ENCODE peak calls at places on chromosomes 12 and 14, in seven cellular contexts. G is breast epithelium, F is tibial artery, C is AG10803, S is H9, R is suprapubic skin, X is bronchial epithelial cell. U is an unnamed sample.

GRCh38 chr12:51836012-51836832 is 12.3 kb downstream of the FIGNL2 start:
- DNase-seq in G (no peak), F (no peak), C (no peak), S (peak), R (no peak), X (peak), U (no peak)

GRCh38 chr14:24632761-24633160 is 1.2 kb downstream of the GZMB start:
- DNase-seq in G (no peak), F (no peak), C (no peak), S (no peak), R (no peak), X (no peak), U (no peak)

GRCh38 chr14:32345311-32345771 is 16.2 kb downstream of the AKAP6 start:
- DNase-seq in G (no peak), F (no peak), C (no peak), S (no peak), R (no peak), X (peak), U (no peak)

GRCh38 chr12:77232045-77232444 is 166.7 kb upstream of the E2F7 start:
- DNase-seq in G (no peak), F (no peak), C (peak), S (no peak), R (no peak), X (peak), U (no peak)

GRCh38 chr12:121499929-121500793 is 80.7 kb downstream of the KDM2B start:
- DNase-seq in G (peak), F (peak), C (peak), S (peak), R (peak), X (peak), U (no peak)

GRCh38 chr14:32762886-32763285 is 175.8 kb upstream of the NPAS3 start:
- DNase-seq in G (no peak), F (no peak), C (peak), S (no peak), R (no peak), X (no peak), U (no peak)

GRCh38 chr12:12046401-12046800 is 24.3 kb upstream of the BCL2L14 start:
- DNase-seq in G (no peak), F (no peak), C (no peak), S (no peak), R (no peak), X (peak), U (no peak)

GRCh38 chr14:65961004-65961403 is 525.2 kb upstream of the CCDC196 start:
- DNase-seq in G (no peak), F (no peak), C (peak), S (peak), R (no peak), X (peak), U (no peak)

GRCh38 chr14:95119336-95119735 is 38.0 kb downstream of the DICER1 start:
- DNase-seq in G (no peak), F (no peak), C (no peak), S (no peak), R (no peak), X (no peak), U (no peak)

GRCh38 chr12:79689477-79690155 is 1.1 kb downstream of the PAWR start:
- DNase-seq in G (no peak), F (peak), C (peak), S (peak), R (peak), X (peak), U (no peak)

GRCh38 chr12:3256103-3256551 is 178.9 kb downstream of the TSPAN9 start:
- DNase-seq in G (no peak), F (no peak), C (no peak), S (no peak), R (no peak), X (no peak), U (no peak)

GRCh38 chr14:21965042-21965441 is 291.4 kb upstream of the OR4E1 start:
- DNase-seq in G (no peak), F (no peak), C (no peak), S (no peak), R (no peak), X (no peak), U (no peak)

GRCh38 chr12:1306096-1306495 is 288.3 kb downstream of the FBXL14 start:
- DNase-seq in G (no peak), F (no peak), C (no peak), S (no peak), R (no peak), X (no peak), U (no peak)

GRCh38 chr12:55742719-55743130 is at the start of gene GDF11:
- DNase-seq in G (peak), F (peak), C (peak), S (peak), R (peak), X (peak), U (no peak)

GRCh38 chr12:112061127-112061526 is 47.5 kb downstream of the NAA25 start:
- DNase-seq in G (no peak), F (no peak), C (no peak), S (no peak), R (no peak), X (no peak), U (no peak)

GRCh38 chr12:123064356-123064755 is 83.9 kb downstream of the ARL6IP4 start:
- DNase-seq in G (no peak), F (peak), C (no peak), S (no peak), R (no peak), X (no peak), U (no peak)

GRCh38 chr12:26845057-26845666 is 12.2 kb upstream of the ITPR2 start:
- DNase-seq in G (peak), F (peak), C (peak), S (peak), R (no peak), X (no peak), U (no peak)

GRCh38 chr12:55938826-55939501 is 8.0 kb downstream of the DGKA start:
- DNase-seq in G (no peak), F (no peak), C (no peak), S (no peak), R (no peak), X (peak), U (no peak)

GRCh38 chr14:75662966-75663365 is 1.9 kb downstream of the TTLL5 start:
- DNase-seq in G (no peak), F (no peak), C (no peak), S (no peak), R (no peak), X (no peak), U (no peak)

GRCh38 chr14:91912035-91912434 is 35.5 kb downstream of the FBLN5 start:
- DNase-seq in G (no peak), F (no peak), C (no peak), S (no peak), R (no peak), X (peak), U (no peak)

GRCh38 chr14:72128629-72129028 is 196.4 kb downstream of the RGS6 start:
- DNase-seq in G (no peak), F (no peak), C (no peak), S (no peak), R (no peak), X (no peak), U (no peak)

GRCh38 chr12:92036771-92037453 is 108.7 kb downstream of the BTG1 start:
- DNase-seq in G (no peak), F (no peak), C (peak), S (no peak), R (no peak), X (peak), U (no peak)

GRCh38 chr12:3835914-3836313 is 37.3 kb downstream of the PARP11 start:
- DNase-seq in G (no peak), F (no peak), C (no peak), S (no peak), R (no peak), X (no peak), U (no peak)

DNA sequence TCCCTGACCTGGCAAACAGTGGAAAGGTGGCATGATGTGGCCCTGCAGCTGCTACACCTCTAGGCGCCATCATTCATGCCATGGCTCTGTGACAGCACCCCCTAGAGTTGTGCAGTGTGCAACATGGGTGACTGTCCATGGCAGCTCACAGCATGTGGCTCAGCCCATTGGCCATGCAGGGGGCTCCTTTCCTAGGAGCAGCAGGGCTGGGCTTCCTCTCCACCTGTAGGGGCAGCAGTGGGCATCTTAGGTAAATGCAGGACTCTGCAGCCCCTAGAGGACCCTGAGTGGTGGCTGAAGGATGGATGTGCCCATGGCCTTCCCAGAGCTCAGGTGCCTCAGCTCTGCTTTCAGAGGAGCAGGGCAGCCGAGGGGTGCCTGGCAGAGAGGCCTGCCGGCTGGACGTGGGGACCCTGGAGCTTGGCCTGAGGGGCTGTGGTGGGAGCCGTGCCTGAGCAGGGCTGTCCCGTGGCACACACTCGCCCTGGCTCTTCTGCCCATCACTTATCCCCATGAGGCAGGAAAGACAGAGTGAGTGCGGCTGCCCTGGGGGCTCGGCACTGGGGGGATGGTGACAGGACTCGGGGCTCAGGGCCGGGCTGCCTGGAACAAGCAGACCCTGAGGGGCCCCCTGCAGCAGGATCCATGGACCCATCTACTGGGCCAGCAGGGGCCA is 7.4 kb downstream of the ADSS1 start:
- DNase-seq in G (no peak), F (no peak), C (no peak), S (peak), R (no peak), X (no peak), U (no peak)
- TF ChIP-seq CTCF in G (no peak), F (no peak), C (peak), S (peak), R (no peak), X (peak), U (peak)

GRCh38 chr14:57863471-57863870 is 2.4 kb downstream of the SLC35F4 start:
- DNase-seq in G (no peak), F (no peak), C (no peak), S (no peak), R (no peak), X (no peak), U (no peak)

GRCh38 chr14:57865066-57865449 is 834 bp downstream of the SLC35F4 start:
- DNase-seq in G (no peak), F (no peak), C (no peak), S (no peak), R (no peak), X (no peak), U (no peak)

GRCh38 chr14:57869530-57870088 is 3.7 kb upstream of the SLC35F4 start:
- DNase-seq in G (no peak), F (no peak), C (no peak), S (no peak), R (no peak), X (no peak), U (no peak)

GRCh38 chr14:57866199-57866755 is 385 bp upstream of the SLC35F4 start:
- DNase-seq in G (no peak), F (no peak), C (no peak), S (no peak), R (no peak), X (no peak), U (no peak)

DNA sequence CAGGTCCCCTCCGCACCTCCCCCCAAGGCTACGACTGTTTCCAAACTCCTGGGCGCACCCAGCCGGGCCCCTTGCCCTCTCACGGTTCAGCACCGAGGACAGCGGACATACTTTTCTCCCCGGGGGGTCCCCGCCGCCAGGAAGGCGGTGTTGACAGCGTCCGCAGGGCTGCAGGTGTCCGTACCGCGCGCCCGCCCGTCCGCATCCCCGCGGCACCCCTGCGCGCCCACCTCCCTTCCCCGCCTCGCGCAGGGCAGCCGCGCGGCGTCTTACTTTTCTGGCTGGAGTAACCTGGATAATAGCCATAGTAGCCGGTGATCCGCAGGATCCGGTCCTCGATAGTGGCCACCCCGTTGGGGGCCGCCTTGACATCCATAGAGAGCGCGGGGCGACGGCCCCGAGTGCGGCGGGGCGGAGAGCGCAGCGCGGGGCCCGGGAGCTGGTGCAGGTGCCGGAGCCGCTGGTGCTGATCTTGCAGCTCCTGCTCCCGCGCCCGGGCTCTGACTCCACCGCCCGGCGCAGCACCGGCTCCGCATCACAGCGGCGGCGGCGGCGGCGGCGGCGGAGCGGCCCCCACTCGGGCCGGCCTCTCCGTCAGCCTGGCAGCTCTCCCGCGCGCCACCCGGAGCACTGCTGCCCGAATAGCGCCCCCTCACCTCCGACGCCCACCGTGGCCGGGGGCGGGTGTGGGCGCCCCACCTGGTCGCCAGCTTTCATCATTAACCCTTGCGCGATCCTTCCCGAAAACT is at the start of gene SLC35F4:
- DNase-seq in G (no peak), F (peak), C (no peak), S (peak), R (no peak), X (no peak), U (no peak)
- TF ChIP-seq CTCF in G (no peak), F (no peak), C (no peak), S (peak), R (no peak), X (no peak), U (no peak)

DNA sequence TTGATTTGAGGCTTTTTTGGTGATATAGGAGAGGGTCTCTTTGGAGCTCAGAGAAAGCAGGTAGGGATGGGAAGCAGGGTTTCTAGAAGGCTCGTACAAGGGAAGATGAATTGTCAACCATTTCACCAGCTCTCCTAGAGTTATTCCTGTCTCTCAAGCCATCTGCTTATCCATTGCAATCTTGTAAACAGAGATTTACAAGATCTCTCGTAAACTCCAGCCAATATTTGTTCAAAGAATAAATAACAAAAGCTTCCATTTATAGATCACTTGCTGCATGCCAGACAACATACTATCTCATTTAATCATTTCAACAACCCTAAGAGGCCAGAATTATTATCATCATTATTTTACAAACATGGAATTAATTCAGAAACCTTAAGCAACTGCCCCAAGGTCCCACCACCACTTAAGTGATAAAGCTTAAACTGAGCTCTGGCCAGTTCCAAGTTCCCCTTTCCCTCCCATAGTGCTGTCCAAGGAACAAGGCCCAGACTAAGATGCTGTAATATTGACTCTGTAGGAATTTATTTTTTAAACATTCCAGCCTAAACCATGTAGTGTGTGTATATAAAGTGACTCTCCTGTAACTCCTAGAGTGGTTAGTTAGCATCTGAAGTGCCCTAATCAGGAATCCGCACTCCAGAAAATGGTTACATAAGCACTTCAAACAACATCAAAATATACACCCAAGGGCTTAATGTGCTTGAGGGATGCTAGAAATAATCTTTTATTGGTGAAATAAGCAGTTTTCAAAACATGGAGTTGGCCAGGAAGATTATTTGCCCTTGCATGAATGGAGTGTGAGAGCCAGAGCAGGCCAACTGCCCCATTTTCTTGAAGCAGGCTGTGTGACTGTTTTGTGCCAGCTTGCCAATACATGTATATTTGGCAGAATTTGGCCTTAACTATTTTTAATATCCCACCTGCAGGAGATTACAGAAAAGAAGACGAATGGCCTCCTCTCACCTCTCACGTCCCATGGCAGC is 2.8 kb upstream of the PLEKHH1 start:
- DNase-seq in G (no peak), F (no peak), C (no peak), S (no peak), R (no peak), X (no peak), U (no peak)
- TF ChIP-seq CTCF in G (no peak), F (no peak), C (no peak), S (no peak), R (no peak), X (no peak), U (no peak)

GRCh38 chr14:35016568-35016967 is 29.5 kb upstream of the FAM177A1 start:
- DNase-seq in G (no peak), F (no peak), C (no peak), S (no peak), R (no peak), X (no peak), U (no peak)
- TF ChIP-seq CTCF in G (no peak), F (no peak), C (no peak), S (no peak), R (no peak), X (no peak), U (no peak)

U was measured in epithelial cell of proximal tubule.